ENCODE peak calls at places on chromosomes 2 and 18, in seven cellular contexts. One of them, this sample, is unnamed.

GRCh38 chr2:176789751-176790150 is 422.8 kb upstream of the HNRNPA3 start:
- DNase-seq in 8988T: no peak
- DNase-seq in A549: no peak
- DNase-seq in CD4-positive, alpha-beta T cell: no peak
- DNase-seq in cerebellum: no peak
- DNase-seq in neural crest cell: no peak
- DNase-seq in ELF-1: no peak
- DNase-seq in this sample: no peak

GRCh38 chr18:49459404-49460171 is 857 bp downstream of the DYM start:
- DNase-seq in 8988T: no peak
- DNase-seq in A549: no peak
- DNase-seq in CD4-positive, alpha-beta T cell: peak
- DNase-seq in cerebellum: peak
- DNase-seq in neural crest cell: no peak
- DNase-seq in ELF-1: no peak
- DNase-seq in this sample: no peak

GRCh38 chr2:167192833-167193232 is 304.6 kb downstream of the XIRP2 start:
- DNase-seq in 8988T: no peak
- DNase-seq in A549: no peak
- DNase-seq in CD4-positive, alpha-beta T cell: no peak
- DNase-seq in cerebellum: no peak
- DNase-seq in neural crest cell: no peak
- DNase-seq in ELF-1: no peak
- DNase-seq in this sample: no peak

GRCh38 chr2:3575534-3576324 is 669 bp downstream of the RPS7 start:
- DNase-seq in 8988T: no peak
- DNase-seq in A549: peak
- DNase-seq in CD4-positive, alpha-beta T cell: peak
- DNase-seq in cerebellum: no peak
- DNase-seq in neural crest cell: peak
- DNase-seq in ELF-1: peak
- DNase-seq in this sample: no peak

GRCh38 chr2:44296653-44297052 is 21.4 kb downstream of the SLC3A1 start:
- DNase-seq in 8988T: no peak
- DNase-seq in A549: no peak
- DNase-seq in CD4-positive, alpha-beta T cell: no peak
- DNase-seq in cerebellum: no peak
- DNase-seq in neural crest cell: no peak
- DNase-seq in ELF-1: no peak
- DNase-seq in this sample: no peak

GRCh38 chr2:25155401-25155800 is 13.0 kb downstream of the POMC start:
- DNase-seq in 8988T: no peak
- DNase-seq in A549: no peak
- DNase-seq in CD4-positive, alpha-beta T cell: no peak
- DNase-seq in cerebellum: no peak
- DNase-seq in neural crest cell: no peak
- DNase-seq in ELF-1: no peak
- DNase-seq in this sample: no peak

GRCh38 chr2:71502941-71503738 is 49.8 kb downstream of the DYSF start:
- DNase-seq in 8988T: no peak
- DNase-seq in A549: no peak
- DNase-seq in CD4-positive, alpha-beta T cell: no peak
- DNase-seq in cerebellum: no peak
- DNase-seq in neural crest cell: no peak
- DNase-seq in ELF-1: no peak
- DNase-seq in this sample: no peak

GRCh38 chr2:19801367-19802087 is 100.3 kb downstream of the TTC32 start:
- DNase-seq in 8988T: peak
- DNase-seq in A549: peak
- DNase-seq in CD4-positive, alpha-beta T cell: no peak
- DNase-seq in cerebellum: no peak
- DNase-seq in neural crest cell: no peak
- DNase-seq in ELF-1: peak
- DNase-seq in this sample: no peak

GRCh38 chr2:152304845-152305244 is 30.1 kb upstream of the FMNL2 start:
- DNase-seq in 8988T: no peak
- DNase-seq in A549: peak
- DNase-seq in CD4-positive, alpha-beta T cell: no peak
- DNase-seq in cerebellum: no peak
- DNase-seq in neural crest cell: no peak
- DNase-seq in ELF-1: peak
- DNase-seq in this sample: no peak

GRCh38 chr2:179446475-179447141 is 182.0 kb upstream of the SESTD1 start:
- DNase-seq in 8988T: no peak
- DNase-seq in A549: no peak
- DNase-seq in CD4-positive, alpha-beta T cell: no peak
- DNase-seq in cerebellum: peak
- DNase-seq in neural crest cell: no peak
- DNase-seq in ELF-1: no peak
- DNase-seq in this sample: no peak

This sample was measured in CD8-positive, alpha-beta T cell.